ENCODE peak calls at places on chromosomes 6 and 20, in six cellular contexts. N, J, A, O, X and W are unnamed samples.

GRCh38 chr6:70375882-70376281 is 37.4 kb upstream of the FAM135A start:
- DNase-seq in N (no peak), J (no peak), A (no peak), O (no peak), X (no peak), W (no peak)

GRCh38 chr6:143647712-143648111 is 30.1 kb upstream of the PHACTR2 start:
- DNase-seq in N (no peak), J (no peak), A (no peak), O (no peak), X (no peak), W (no peak)

GRCh38 chr6:27810768-27811298 is 101.4 kb downstream of the OR2B2 start:
- DNase-seq in N (no peak), J (no peak), A (no peak), O (no peak), X (no peak), W (no peak)

GRCh38 chr6:43159599-43159998 is 11.5 kb upstream of the SRF start:
- DNase-seq in N (no peak), J (no peak), A (no peak), O (no peak), X (no peak), W (no peak)

GRCh38 chr6:169971951-169972651 is 220.7 kb downstream of the ERMARD start:
- DNase-seq in N (no peak), J (no peak), A (no peak), O (no peak), X (no peak), W (no peak)

GRCh38 chr6:37724530-37725220 is 27.0 kb upstream of the MDGA1 start:
- DNase-seq in N (no peak), J (no peak), A (no peak), O (no peak), X (no peak), W (no peak)

GRCh38 chr20:5504061-5504739 is 187.4 kb upstream of the PROKR2 start:
- DNase-seq in N (no peak), J (no peak), A (no peak), O (peak), X (peak), W (peak)

GRCh38 chr6:162109466-162110040 is 618.0 kb downstream of the PRKN start:
- DNase-seq in N (no peak), J (no peak), A (no peak), O (peak), X (no peak), W (peak)

GRCh38 chr6:52576392-52577021 is 353 bp downstream of the TRAM2 start:
- DNase-seq in N (peak), J (no peak), A (peak), O (peak), X (peak), W (peak)

GRCh38 chr6:33740794-33741193 is 5.9 kb downstream of the IP6K3 start:
- DNase-seq in N (no peak), J (no peak), A (no peak), O (no peak), X (no peak), W (no peak)

GRCh38 chr20:13930246-13930645 is 60.2 kb downstream of the SEL1L2 start:
- DNase-seq in N (no peak), J (no peak), A (no peak), O (no peak), X (no peak), W (peak)

GRCh38 chr6:44000164-44000842 is 126.9 kb downstream of the MRPL14 start:
- DNase-seq in N (no peak), J (no peak), A (no peak), O (peak), X (peak), W (no peak)

GRCh38 chr6:38646166-38646565 is 6.4 kb upstream of the BTBD9 start:
- DNase-seq in N (no peak), J (no peak), A (no peak), O (peak), X (no peak), W (no peak)

GRCh38 chr6:110513001-110513400 is 36.6 kb upstream of the SLC22A16 start:
- DNase-seq in N (no peak), J (no peak), A (no peak), O (peak), X (no peak), W (no peak)

GRCh38 chr6:24359640-24360454 is 2.0 kb upstream of the DCDC2 start:
- DNase-seq in N (peak), J (peak), A (peak), O (peak), X (peak), W (peak)

GRCh38 chr20:43003318-43003928 is 186.3 kb downstream of the PTPRT start:
- DNase-seq in N (no peak), J (no peak), A (no peak), O (no peak), X (no peak), W (no peak)

GRCh38 chr20:23332467-23332866 is 18.1 kb upstream of the NXT1 start:
- DNase-seq in N (no peak), J (no peak), A (no peak), O (no peak), X (no peak), W (no peak)

GRCh38 chr6:88869263-88870023 is 94.0 kb downstream of the RNGTT start:
- DNase-seq in N (no peak), J (no peak), A (no peak), O (peak), X (no peak), W (peak)

GRCh38 chr20:63969851-63970713 is at the start of gene ZNF512B:
- DNase-seq in N (peak), J (no peak), A (no peak), O (peak), X (no peak), W (no peak)

GRCh38 chr20:56504373-56505005 is 20.1 kb upstream of the FAM209A start:
- DNase-seq in N (no peak), J (no peak), A (no peak), O (no peak), X (no peak), W (no peak)

GRCh38 chr20:34274694-34275093 is 28.5 kb downstream of the AHCY start:
- DNase-seq in N (no peak), J (no peak), A (no peak), O (no peak), X (no peak), W (no peak)

GRCh38 chr6:44609051-44609612 is 221.6 kb downstream of the CDC5L start:
- DNase-seq in N (no peak), J (no peak), A (no peak), O (no peak), X (no peak), W (no peak)

GRCh38 chr6:134169881-134170486 is 117.6 kb upstream of the SLC2A12 start:
- DNase-seq in N (no peak), J (no peak), A (no peak), O (no peak), X (no peak), W (no peak)

GRCh38 chr6:32799740-32800139 is 17.1 kb downstream of the HLA-DOB start:
- DNase-seq in N (no peak), J (no peak), A (no peak), O (no peak), X (no peak), W (no peak)